ENCODE peak calls at places on chromosomes 11 and 22, in six cellular contexts. One of them, this sample, is unnamed. For H3K4me1, the result is how much of the 10 kb centered on the place peaks cover.

GRCh38 chr11:64747961-64748715 is 4.2 kb upstream of the RASGRP2 start:
- DNase-seq in IMR-90: peak
- DNase-seq in neuronal stem cell: no peak
- DNase-seq in H1: no peak
- DNase-seq in H9: no peak
- DNase-seq in mesenchymal stem cell: no peak
- DNase-seq in this sample: peak

GRCh38 chr22:43620197-43620596 is 191.9 kb downstream of the EFCAB6 start:
- DNase-seq in IMR-90: no peak
- DNase-seq in neuronal stem cell: no peak
- DNase-seq in H1: no peak
- DNase-seq in H9: no peak
- DNase-seq in mesenchymal stem cell: no peak
- DNase-seq in this sample: no peak

GRCh38 chr11:102920118-102920684 is 35.3 kb downstream of the MMP13 start:
- DNase-seq in IMR-90: no peak
- DNase-seq in neuronal stem cell: no peak
- DNase-seq in H1: no peak
- DNase-seq in H9: no peak
- DNase-seq in mesenchymal stem cell: no peak
- DNase-seq in this sample: peak

GRCh38 chr11:1659478-1659877 is 29.9 kb downstream of the KRTAP5-5 start:
- DNase-seq in IMR-90: no peak
- DNase-seq in neuronal stem cell: no peak
- DNase-seq in H1: no peak
- DNase-seq in H9: no peak
- DNase-seq in mesenchymal stem cell: no peak
- DNase-seq in this sample: no peak

GRCh38 chr11:3609416-3610265 is 32.2 kb downstream of the ART5 start:
- DNase-seq in IMR-90: peak
- DNase-seq in neuronal stem cell: peak
- DNase-seq in H1: peak
- DNase-seq in H9: peak
- DNase-seq in mesenchymal stem cell: peak
- DNase-seq in this sample: peak

GRCh38 chr11:131422491-131422890 is 52.1 kb downstream of the NTM start:
- DNase-seq in IMR-90: no peak
- DNase-seq in neuronal stem cell: no peak
- DNase-seq in H1: no peak
- DNase-seq in H9: no peak
- DNase-seq in mesenchymal stem cell: no peak
- DNase-seq in this sample: peak

GRCh38 chr11:117794144-117794543 is 2.9 kb downstream of the DSCAML1 start:
- DNase-seq in IMR-90: no peak
- DNase-seq in neuronal stem cell: no peak
- DNase-seq in H1: no peak
- DNase-seq in H9: no peak
- DNase-seq in mesenchymal stem cell: no peak
- DNase-seq in this sample: no peak

GRCh38 chr11:48880021-48880441 is 103.7 kb downstream of the TRIM51G start:
- DNase-seq in IMR-90: no peak
- DNase-seq in neuronal stem cell: no peak
- DNase-seq in H1: no peak
- DNase-seq in H9: peak
- DNase-seq in mesenchymal stem cell: no peak
- DNase-seq in this sample: no peak

GRCh38 chr11:95140397-95141030 is 50.9 kb downstream of the ENDOD1 start:
- DNase-seq in IMR-90: peak
- DNase-seq in neuronal stem cell: no peak
- DNase-seq in H1: no peak
- DNase-seq in H9: no peak
- DNase-seq in mesenchymal stem cell: peak
- DNase-seq in this sample: no peak

GRCh38 chr11:122731500-122731913 is 76.0 kb downstream of the UBASH3B start:
- DNase-seq in IMR-90: peak
- DNase-seq in neuronal stem cell: no peak
- DNase-seq in H1: no peak
- DNase-seq in H9: no peak
- DNase-seq in mesenchymal stem cell: peak
- DNase-seq in this sample: peak
- H3K4me1 ChIP-seq in IMR-90: under half
- H3K4me1 ChIP-seq in neuronal stem cell: under half
- H3K4me1 ChIP-seq in H1: under half
- H3K4me1 ChIP-seq in H9: under half
- H3K4me1 ChIP-seq in mesenchymal stem cell: under half
- H3K4me1 ChIP-seq in this sample: under half

GRCh38 chr11:60908803-60909202 is 2.4 kb upstream of the PRPF19 start:
- DNase-seq in IMR-90: no peak
- DNase-seq in neuronal stem cell: no peak
- DNase-seq in H1: no peak
- DNase-seq in H9: no peak
- DNase-seq in mesenchymal stem cell: no peak
- DNase-seq in this sample: no peak

GRCh38 chr11:60905047-60905446 is 1.3 kb downstream of the PRPF19 start:
- DNase-seq in IMR-90: no peak
- DNase-seq in neuronal stem cell: no peak
- DNase-seq in H1: no peak
- DNase-seq in H9: no peak
- DNase-seq in mesenchymal stem cell: no peak
- DNase-seq in this sample: no peak

GRCh38 chr11:60902625-60903024 is 3.8 kb downstream of the PRPF19 start:
- DNase-seq in IMR-90: no peak
- DNase-seq in neuronal stem cell: no peak
- DNase-seq in H1: no peak
- DNase-seq in H9: no peak
- DNase-seq in mesenchymal stem cell: no peak
- DNase-seq in this sample: no peak

GRCh38 chr11:60906132-60906972 is at the start of gene PRPF19:
- DNase-seq in IMR-90: peak
- DNase-seq in neuronal stem cell: peak
- DNase-seq in H1: peak
- DNase-seq in H9: peak
- DNase-seq in mesenchymal stem cell: peak
- DNase-seq in this sample: peak

DNA sequence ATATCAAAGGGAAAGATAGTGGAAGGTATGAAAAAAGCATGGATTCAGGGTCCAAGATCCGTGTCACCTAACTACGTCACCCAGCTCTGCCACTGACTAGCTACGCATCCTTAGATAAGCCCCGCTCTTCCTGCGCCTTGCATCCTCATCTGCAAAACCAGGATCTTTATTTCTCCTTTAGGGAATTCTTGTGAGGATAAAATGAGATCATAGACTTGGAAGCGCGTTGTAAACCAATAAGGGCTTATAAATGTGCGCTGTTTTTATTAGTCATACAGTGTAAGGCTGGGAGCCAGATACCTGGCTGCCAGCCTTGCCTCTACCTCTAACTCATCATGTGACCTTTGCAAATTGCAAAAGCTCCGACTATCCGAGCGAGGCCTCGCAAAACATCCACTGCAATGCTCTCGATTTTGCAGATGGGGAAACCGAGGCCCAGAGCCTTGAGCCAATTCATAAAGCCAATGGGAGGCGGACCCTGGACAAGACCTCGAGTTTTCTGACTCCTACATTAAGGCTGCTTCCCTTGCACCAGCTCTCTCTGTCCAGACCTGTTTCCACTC is 753 bp downstream of the PRPF19 start:
- DNase-seq in IMR-90: peak
- DNase-seq in neuronal stem cell: no peak
- DNase-seq in H1: no peak
- DNase-seq in H9: no peak
- DNase-seq in mesenchymal stem cell: peak
- DNase-seq in this sample: peak
- H3K14ac ChIP-seq in IMR-90: peak
- H3K14ac ChIP-seq in neuronal stem cell: no peak
- H3K14ac ChIP-seq in H1: no peak
- H3K14ac ChIP-seq in H9: peak
- H3K14ac ChIP-seq in mesenchymal stem cell: no peak
- H3K14ac ChIP-seq in this sample: peak

GRCh38 chr22:22984967-22985366 is 85.4 kb upstream of the GNAZ start:
- DNase-seq in IMR-90: no peak
- DNase-seq in neuronal stem cell: no peak
- DNase-seq in H1: no peak
- DNase-seq in H9: no peak
- DNase-seq in mesenchymal stem cell: no peak
- DNase-seq in this sample: no peak

GRCh38 chr22:22982616-22983015 is 87.7 kb upstream of the GNAZ start:
- DNase-seq in IMR-90: no peak
- DNase-seq in neuronal stem cell: no peak
- DNase-seq in H1: no peak
- DNase-seq in H9: no peak
- DNase-seq in mesenchymal stem cell: no peak
- DNase-seq in this sample: no peak

GRCh38 chr22:22981670-22982571 is 88.4 kb upstream of the GNAZ start:
- DNase-seq in IMR-90: no peak
- DNase-seq in neuronal stem cell: no peak
- DNase-seq in H1: no peak
- DNase-seq in H9: no peak
- DNase-seq in mesenchymal stem cell: no peak
- DNase-seq in this sample: no peak

GRCh38 chr22:22983123-22983522 is 87.2 kb upstream of the GNAZ start:
- DNase-seq in IMR-90: no peak
- DNase-seq in neuronal stem cell: no peak
- DNase-seq in H1: no peak
- DNase-seq in H9: no peak
- DNase-seq in mesenchymal stem cell: no peak
- DNase-seq in this sample: no peak

GRCh38 chr22:22983816-22984215 is 86.5 kb upstream of the GNAZ start:
- DNase-seq in IMR-90: no peak
- DNase-seq in neuronal stem cell: no peak
- DNase-seq in H1: no peak
- DNase-seq in H9: no peak
- DNase-seq in mesenchymal stem cell: no peak
- DNase-seq in this sample: no peak
- H3K4me2 ChIP-seq in IMR-90: no peak
- H3K4me2 ChIP-seq in neuronal stem cell: no peak
- H3K4me2 ChIP-seq in H1: no peak
- H3K4me2 ChIP-seq in H9: no peak
- H3K4me2 ChIP-seq in mesenchymal stem cell: no peak
- H3K4me2 ChIP-seq in this sample: no peak

GRCh38 chr11:119531623-119532022 is 108.7 kb upstream of the THY1 start:
- DNase-seq in IMR-90: no peak
- DNase-seq in neuronal stem cell: no peak
- DNase-seq in H1: no peak
- DNase-seq in H9: no peak
- DNase-seq in mesenchymal stem cell: no peak
- DNase-seq in this sample: no peak
- H3K4me1 ChIP-seq in IMR-90: under half
- H3K4me1 ChIP-seq in neuronal stem cell: under half
- H3K4me1 ChIP-seq in H1: under half
- H3K4me1 ChIP-seq in H9: under half
- H3K4me1 ChIP-seq in mesenchymal stem cell: under half
- H3K4me1 ChIP-seq in this sample: under half

This sample was measured in trophoblast cell.